ENCODE peak calls at places on chromosomes 5 and 9, in four cellular contexts. S is stomach, R is GM10248, J is epithelial cell of proximal tubule. B is an unnamed sample.

GRCh38 chr9:8301296-8301695 is 501.7 kb upstream of the DMAC1 start:
- DNase-seq in R (no peak), J (no peak), S (no peak), B (no peak)

GRCh38 chr5:117302949-117303348 is 728.3 kb upstream of the SEMA6A start:
- DNase-seq in J (no peak), S (no peak), R (no peak), B (no peak)

GRCh38 chr5:50655067-50655809 is 11.2 kb upstream of the PARP8 start:
- DNase-seq in S (no peak), J (no peak), R (no peak), B (no peak)

GRCh38 chr9:113602126-113603119 is 138.9 kb downstream of the RGS3 start:
- DNase-seq in J (no peak), R (peak), S (peak), B (peak)

GRCh38 chr5:158525663-158526062 is 574.1 kb downstream of the EBF1 start:
- DNase-seq in R (no peak), J (no peak), S (no peak), B (no peak)

GRCh38 chr5:179697993-179698934 is 503 bp upstream of the CANX start:
- DNase-seq in R (peak), S (peak), J (peak), B (peak)

GRCh38 chr5:1786621-1787471 is 12.8 kb downstream of the MRPL36 start:
- DNase-seq in S (no peak), J (no peak), R (no peak), B (no peak)

GRCh38 chr9:34334337-34334824 is 5.0 kb downstream of the NUDT2 start:
- DNase-seq in R (no peak), J (no peak), S (no peak), B (no peak)

GRCh38 chr5:143106175-143106574 is 297.3 kb downstream of the NR3C1 start:
- DNase-seq in S (peak), R (no peak), J (no peak), B (peak)

GRCh38 chr9:129023036-129023907 is 4.9 kb downstream of the SH3GLB2 start:
- DNase-seq in J (no peak), S (no peak), R (no peak), B (peak)

GRCh38 chr9:8855046-8855445 is 1055.5 kb upstream of the DMAC1 start:
- DNase-seq in R (no peak), S (no peak), J (no peak), B (no peak)

GRCh38 chr5:134524219-134524825 is 1.1 kb upstream of the JADE2 start:
- DNase-seq in R (peak), S (peak), J (no peak), B (peak)

GRCh38 chr5:177303925-177304391 is 359 bp downstream of the PRELID1 start:
- DNase-seq in J (no peak), R (no peak), S (no peak), B (peak)

GRCh38 chr9:99966720-99967119 is 60.3 kb downstream of the STX17 start:
- DNase-seq in J (peak), R (no peak), S (peak), B (peak)

GRCh38 chr5:45601424-45601823 is 94.8 kb downstream of the HCN1 start:
- DNase-seq in J (no peak), S (no peak), R (no peak), B (no peak)

GRCh38 chr9:18935521-18935920 is 97.5 kb downstream of the SAXO1 start:
- DNase-seq in J (no peak), S (no peak), R (no peak), B (no peak)

GRCh38 chr5:138159666-138160065 is 18.8 kb downstream of the BRD8 start:
- DNase-seq in S (no peak), R (no peak), J (no peak), B (no peak)

GRCh38 chr9:90807006-90807405 is 5.4 kb downstream of the SYK start:
- DNase-seq in J (no peak), R (no peak), S (no peak), B (no peak)

GRCh38 chr9:98108540-98109031 is 10.4 kb downstream of the TRIM14 start:
- DNase-seq in J (no peak), R (peak), S (no peak), B (no peak)

GRCh38 chr9:14326264-14326826 is 12.4 kb upstream of the NFIB start:
- DNase-seq in R (no peak), S (no peak), J (no peak), B (peak)

GRCh38 chr9:125929846-125930245 is 182.7 kb downstream of the PBX3 start:
- DNase-seq in S (no peak), R (no peak), J (no peak), B (peak)

DNA sequence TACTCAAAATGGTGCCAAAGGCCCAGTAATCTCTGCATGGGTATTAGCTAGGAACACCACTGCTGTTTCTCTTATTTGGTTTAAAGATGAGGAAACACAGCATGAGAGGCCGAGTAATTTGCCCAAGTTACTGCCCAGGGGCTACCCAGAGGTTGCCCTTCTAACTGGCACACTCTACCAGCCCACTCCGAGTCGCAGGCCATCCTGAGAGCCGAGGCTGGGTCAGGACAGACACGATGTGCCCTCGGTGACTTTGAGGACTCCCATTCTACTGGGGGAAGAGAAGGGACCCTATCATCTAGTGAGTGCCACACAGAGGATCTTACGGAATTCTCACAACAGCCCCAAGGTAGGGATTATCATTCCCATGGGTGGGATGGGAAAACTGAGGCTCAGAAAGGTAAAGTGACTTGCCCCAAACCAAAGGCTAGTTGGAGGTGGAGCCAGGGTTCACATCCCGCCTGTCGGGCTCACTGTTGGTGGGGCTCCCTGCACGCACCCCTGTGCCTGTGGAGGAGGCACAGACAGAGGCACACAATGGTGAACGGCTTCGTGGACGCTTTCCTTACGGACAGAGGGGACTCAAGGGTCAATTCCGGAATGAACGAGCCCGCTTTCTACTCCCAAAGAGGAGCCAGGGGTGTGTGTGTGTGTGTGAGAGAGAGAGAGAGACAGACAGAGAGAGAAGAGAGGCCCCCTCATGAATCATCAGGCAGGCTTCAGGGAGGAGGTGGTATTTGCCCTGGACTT is 225.0 kb downstream of the MELK start:
- DNase-seq in S (no peak), R (no peak), J (no peak), B (no peak)
- TF ChIP-seq CTCF in S (no peak), R (no peak), J (no peak), B (no peak)

GRCh38 chr5:68661237-68661636 is 432.6 kb upstream of the SLC30A5 start:
- DNase-seq in S (peak), R (peak), J (no peak), B (peak)
- TF ChIP-seq CTCF in S (no peak), R (peak), J (peak), B (peak)

GRCh38 chr5:132176987-132177386 is 50.7 kb downstream of the P4HA2 start:
- DNase-seq in S (no peak), R (peak), J (no peak), B (peak)
- TF ChIP-seq CTCF in S (no peak), R (peak), J (peak), B (peak)

DNA sequence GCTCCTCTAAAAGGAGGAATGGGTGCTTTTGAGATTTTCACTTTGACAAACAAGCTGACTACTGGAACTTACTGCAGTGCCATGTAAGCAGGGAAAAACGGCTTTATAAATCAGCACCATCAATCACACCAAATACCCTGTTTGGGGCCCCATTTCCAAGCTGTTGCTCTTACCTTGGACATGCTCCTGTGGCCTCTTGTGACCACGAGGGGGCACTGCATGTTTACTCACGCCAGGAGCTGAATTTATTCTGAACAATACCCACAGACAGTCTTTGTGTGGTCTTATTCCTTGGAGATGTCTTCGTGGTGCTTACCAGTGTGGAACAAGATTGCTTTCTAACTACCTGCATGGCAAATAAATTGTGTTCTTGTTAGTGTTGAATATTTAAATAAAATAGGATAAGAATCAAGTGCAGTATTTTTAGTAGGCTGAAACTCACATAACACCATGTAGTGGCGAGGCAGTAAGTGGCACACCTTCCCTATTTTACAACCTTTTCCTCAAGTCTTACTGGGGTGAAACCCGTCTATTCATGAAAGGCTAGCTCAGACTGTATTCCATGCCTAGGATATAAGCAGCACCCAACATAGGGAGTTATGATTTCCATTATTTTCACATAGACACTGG is 155.5 kb upstream of the NMUR2 start:
- DNase-seq in J (peak), S (peak), R (peak), B (peak)
- TF ChIP-seq CTCF in J (peak), S (no peak), R (peak), B (peak)

DNA sequence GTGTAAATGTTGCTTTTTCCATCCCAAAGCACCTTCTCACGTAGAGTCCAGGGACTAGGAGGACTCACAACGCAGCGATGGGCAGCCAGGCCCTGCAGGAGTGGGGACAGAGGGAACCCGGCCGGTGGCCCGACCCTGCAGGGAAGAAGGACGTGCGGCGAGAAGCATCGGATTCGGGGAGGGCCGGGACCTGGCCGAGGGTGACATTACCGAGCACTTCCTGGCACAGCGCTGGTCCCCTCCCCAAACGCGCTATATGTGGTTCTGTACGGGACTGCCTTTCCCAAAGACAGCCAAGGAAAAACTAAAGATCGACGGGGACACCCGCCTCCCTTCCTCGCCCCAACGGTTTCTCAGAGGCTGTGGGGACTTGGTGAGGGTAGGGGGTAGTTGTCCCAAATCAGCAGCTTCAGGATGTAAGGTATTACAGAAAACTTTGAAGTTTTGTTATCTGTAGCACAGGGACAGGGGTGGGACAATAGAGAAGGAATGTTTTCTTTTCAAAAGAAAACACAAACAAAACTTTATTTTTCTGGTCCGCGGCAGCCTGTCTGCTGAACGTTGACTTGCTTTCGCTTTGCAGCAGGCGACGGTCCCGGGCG is 887 bp upstream of the MAP3K1 start:
- DNase-seq in R (peak), S (peak), J (no peak), B (no peak)
- TF ChIP-seq CTCF in R (no peak), S (no peak), J (no peak), B (no peak)

DNA sequence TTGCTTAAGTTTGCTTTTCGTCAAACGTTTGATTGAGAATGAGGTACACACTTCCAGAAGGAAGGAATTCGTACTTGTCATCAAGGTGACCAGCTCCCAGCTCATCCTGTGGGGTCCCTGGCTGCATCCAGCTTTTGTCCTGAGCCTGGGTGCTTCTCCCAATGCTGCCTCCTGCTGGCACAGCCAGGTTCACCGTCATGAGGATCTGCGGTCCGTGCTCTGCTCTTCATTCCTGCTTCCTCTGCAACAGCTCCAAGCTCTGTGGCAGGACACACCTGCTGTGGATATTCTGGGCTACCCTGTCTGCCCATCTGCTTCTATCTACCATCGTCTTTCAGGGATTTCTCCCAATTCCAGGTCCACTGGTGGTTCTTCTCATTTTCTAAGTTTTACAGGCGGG is 13.3 kb upstream of the UBE2QL1 start:
- DNase-seq in J (no peak), R (no peak), S (no peak), B (peak)
- TF ChIP-seq CTCF in J (peak), R (peak), S (no peak), B (no peak)

GRCh38 chr5:150075806-150076205 is 10.5 kb downstream of the CSF1R start:
- DNase-seq in R (no peak), S (peak), J (no peak), B (no peak)
- TF ChIP-seq CTCF in R (no peak), S (no peak), J (no peak), B (no peak)

GRCh38 chr5:73641811-73642210 is 15.8 kb downstream of the ARHGEF28 start:
- DNase-seq in J (no peak), R (no peak), S (no peak), B (no peak)
- TF ChIP-seq CTCF in J (no peak), R (no peak), S (no peak), B (no peak)

DNA sequence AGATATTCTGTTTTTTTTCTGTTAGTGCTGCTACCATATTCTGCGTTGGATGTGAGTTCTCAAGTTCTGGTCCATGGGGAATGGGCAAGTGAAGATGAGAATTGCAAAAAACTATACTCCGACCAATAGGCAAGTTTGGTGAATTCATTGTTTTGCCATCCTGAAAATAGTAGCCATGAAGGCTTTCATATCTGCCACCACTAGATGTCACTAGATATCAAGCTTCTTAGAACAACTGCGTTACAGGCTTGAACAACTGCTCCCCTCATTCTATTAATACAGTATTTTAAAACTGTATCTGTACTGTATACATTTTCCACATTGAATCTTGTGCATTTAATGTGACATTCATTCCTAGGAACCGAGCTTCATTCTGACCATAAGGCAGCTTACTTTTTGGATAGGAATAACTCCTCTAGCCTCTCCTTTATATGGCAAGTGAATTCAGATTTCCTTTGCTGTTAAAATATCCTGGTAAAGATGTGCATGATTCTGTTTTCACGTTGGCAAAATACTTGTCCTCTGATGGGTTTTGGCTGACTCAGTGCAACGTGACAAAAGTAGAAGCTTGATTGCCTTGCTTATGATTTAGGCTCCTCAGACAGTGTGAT is 163.7 kb downstream of the SREK1 start:
- DNase-seq in J (no peak), S (no peak), R (peak), B (peak)
- TF ChIP-seq CTCF in J (peak), S (no peak), R (peak), B (peak)

B was measured in MCF 10A.